ENCODE peak calls at places on chromosomes 3 and 15, in seven cellular contexts. Q is lung; T is CD8-positive, alpha-beta memory T cell; B is PC-3; S is testis; P is mucosa of descending colon; K is HFF-Myc. G is an unnamed sample.

GRCh38 chr3:84825817-84826216 is 133.0 kb upstream of the CADM2 start:
- DNase-seq in B (peak), Q (no peak), T (no peak), S (no peak), K (no peak), P (no peak), G (no peak)

GRCh38 chr3:94004301-94004910 is 24.0 kb downstream of the STX19 start:
- DNase-seq in K (peak), B (peak), Q (no peak), P (peak), S (no peak), T (peak), G (no peak)

GRCh38 chr3:13634615-13635014 is 85.7 kb downstream of the FBLN2 start:
- DNase-seq in B (no peak), S (no peak), Q (no peak), K (no peak), T (no peak), P (no peak), G (no peak)

GRCh38 chr3:24048843-24049242 is 103.8 kb downstream of the NR1D2 start:
- DNase-seq in B (no peak), Q (no peak), T (no peak), K (no peak), P (no peak), S (no peak), G (no peak)

GRCh38 chr15:64014995-64015394 is 31.3 kb downstream of the DAPK2 start:
- DNase-seq in K (no peak), T (no peak), S (peak), P (no peak), Q (no peak), B (no peak), G (no peak)

GRCh38 chr3:173255555-173255954 is 114.5 kb upstream of the SPATA16 start:
- DNase-seq in S (no peak), K (no peak), T (no peak), Q (no peak), P (no peak), B (no peak), G (no peak)

GRCh38 chr3:156681003-156681402 is 6.6 kb downstream of the TIPARP start:
- DNase-seq in Q (peak), K (peak), P (no peak), S (no peak), T (no peak), B (peak), G (peak)

GRCh38 chr15:59340325-59340724 is 32.3 kb downstream of the MYO1E start:
- DNase-seq in T (no peak), Q (no peak), K (no peak), S (no peak), P (no peak), B (no peak), G (no peak)

GRCh38 chr3:143307613-143308183 is 188.1 kb downstream of the CHST2 start:
- DNase-seq in Q (no peak), P (peak), T (no peak), S (peak), K (peak), B (peak), G (no peak)

DNA sequence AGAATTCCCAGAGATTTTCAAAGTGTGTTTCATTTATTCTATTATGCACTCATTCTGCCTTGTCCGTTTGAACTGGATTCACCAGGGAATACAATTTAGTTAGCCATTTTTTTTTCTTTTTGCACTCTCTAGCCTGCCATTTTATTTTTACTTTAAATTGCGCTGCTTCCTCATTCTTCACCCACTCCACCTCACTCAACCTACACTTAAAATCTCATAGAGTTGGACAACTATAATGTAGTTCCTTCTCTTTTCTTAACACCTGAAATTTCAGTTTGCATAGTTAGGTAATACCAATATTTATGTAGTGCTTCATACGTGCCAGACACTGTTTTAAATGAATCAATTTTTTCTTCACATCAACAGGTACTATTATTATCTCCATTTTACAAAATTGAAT is 42.4 kb upstream of the CMC1 start:
- DNase-seq in B (no peak), T (no peak), Q (no peak), S (no peak), P (no peak), K (no peak), G (no peak)
- H3K4me3 ChIP-seq in B (no peak), T (no peak), Q (no peak), S (peak), P (no peak), K (no peak), G (no peak)

DNA sequence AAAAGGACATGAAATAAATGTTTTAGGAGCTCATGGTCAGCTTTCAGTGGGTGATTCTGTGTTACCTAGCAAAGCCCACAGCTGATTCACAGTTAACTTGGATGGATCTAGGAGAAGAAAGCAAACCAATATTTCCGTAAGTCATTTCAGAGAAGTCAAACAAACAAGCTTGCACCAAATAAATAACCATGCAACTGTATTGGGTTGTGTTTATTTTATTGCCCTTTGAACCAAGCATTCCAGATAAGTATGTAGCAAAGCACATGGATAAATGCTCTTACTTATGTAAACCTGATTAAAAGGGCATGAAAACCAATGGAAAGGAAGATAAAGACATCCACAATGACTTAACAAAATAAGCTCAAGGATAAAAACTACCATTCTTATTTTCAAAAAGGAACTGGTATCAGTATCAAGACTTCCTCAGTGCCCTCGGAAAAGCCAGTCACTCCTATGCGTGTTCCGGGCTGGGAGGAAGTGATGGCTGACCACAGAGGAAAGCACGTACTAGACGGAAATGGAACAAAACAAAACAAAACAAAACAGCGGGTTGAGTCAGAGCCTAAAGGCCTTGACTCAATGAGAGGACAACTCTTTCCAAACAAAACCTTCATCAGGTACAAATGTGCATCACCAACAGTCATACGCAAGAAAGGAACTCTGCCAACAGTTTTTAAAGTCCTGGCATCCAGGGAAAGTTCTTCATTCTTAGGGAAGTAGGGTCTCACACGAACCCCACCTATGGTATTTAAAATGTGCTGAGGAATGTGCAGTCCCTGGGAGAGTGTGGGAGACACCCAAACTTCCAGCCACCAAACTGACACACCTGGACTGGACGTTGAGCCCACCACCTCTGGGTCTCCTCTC is 103.3 kb downstream of the SNRK start:
- DNase-seq in Q (peak), S (no peak), B (peak), P (peak), T (peak), K (no peak), G (peak)
- H3K4me3 ChIP-seq in Q (no peak), S (no peak), B (peak), P (no peak), T (peak), K (no peak), G (no peak)

GRCh38 chr3:189512039-189512438 is 119.2 kb upstream of the TP63 start:
- DNase-seq in Q (no peak), B (no peak), T (no peak), K (no peak), S (no peak), P (no peak), G (no peak)
- H3K4me3 ChIP-seq in Q (no peak), B (no peak), T (no peak), K (no peak), S (no peak), P (no peak), G (no peak)

GRCh38 chr3:19775744-19776143 is 158.3 kb downstream of the EFHB start:
- DNase-seq in B (no peak), T (no peak), Q (no peak), K (no peak), P (peak), S (no peak), G (no peak)
- H3K4me3 ChIP-seq in B (no peak), T (no peak), Q (no peak), K (no peak), P (no peak), S (no peak), G (no peak)

GRCh38 chr15:45393851-45394250 is 15.5 kb upstream of the GATM start:
- DNase-seq in T (no peak), S (no peak), P (no peak), K (no peak), B (peak), Q (no peak), G (peak)
- H3K4me3 ChIP-seq in T (no peak), S (no peak), P (no peak), K (no peak), B (no peak), Q (no peak), G (peak)

GRCh38 chr3:129211345-129211744 is 27.6 kb upstream of the CNBP start:
- DNase-seq in P (no peak), S (no peak), B (no peak), T (no peak), K (no peak), Q (no peak), G (no peak)
- H3K4me3 ChIP-seq in P (no peak), S (no peak), B (no peak), T (no peak), K (no peak), Q (no peak), G (no peak)